ENCODE peak calls at places on chromosomes 16 and 17, in four cellular contexts. Z, I, J and U are unnamed samples.

GRCh38 chr17:15279011-15279477 is 13.9 kb upstream of the PMP22 start:
- DNase-seq in J (no peak), Z (no peak), I (no peak), U (no peak)

GRCh38 chr17:42484304-42484703 is 25.6 kb downstream of the ATP6V0A1 start:
- DNase-seq in J (no peak), Z (no peak), I (no peak), U (no peak)

GRCh38 chr16:66429290-66429962 is 2.3 kb downstream of the BEAN1 start:
- DNase-seq in I (no peak), Z (no peak), J (no peak), U (no peak)

GRCh38 chr16:67886387-67886786 is 1.7 kb downstream of the NRN1L start:
- DNase-seq in Z (no peak), J (peak), I (no peak), U (no peak)

GRCh38 chr16:78538919-78539318 is 439.5 kb downstream of the WWOX start:
- DNase-seq in I (no peak), Z (no peak), J (no peak), U (no peak)

GRCh38 chr17:32783602-32784001 is 93.3 kb downstream of the MYO1D start:
- DNase-seq in I (no peak), Z (peak), J (no peak), U (peak)

GRCh38 chr16:75288596-75289120 is 37.2 kb upstream of the BCAR1 start:
- DNase-seq in J (no peak), I (no peak), Z (no peak), U (no peak)

GRCh38 chr17:49454050-49454449 is 39.4 kb upstream of the PHB1 start:
- DNase-seq in I (no peak), J (no peak), Z (peak), U (no peak)

GRCh38 chr17:33169580-33170285 is 123.4 kb downstream of the ASIC2 start:
- DNase-seq in J (no peak), Z (no peak), I (no peak), U (no peak)

GRCh38 chr16:46765050-46765449 is 16.9 kb upstream of the MYLK3 start:
- DNase-seq in I (no peak), J (no peak), Z (no peak), U (no peak)

GRCh38 chr17:39738568-39738901 is 797 bp downstream of the GRB7 start:
- DNase-seq in I (peak), J (peak), Z (no peak), U (no peak)

GRCh38 chr17:50943575-50943933 is 77.4 kb upstream of the TOB1 start:
- DNase-seq in I (peak), Z (no peak), J (no peak), U (no peak)

GRCh38 chr17:45389354-45389753 is 43.3 kb downstream of the ARHGAP27 start:
- DNase-seq in J (no peak), Z (no peak), I (no peak), U (no peak)

GRCh38 chr16:87581867-87582220 is 20.5 kb upstream of the JPH3 start:
- DNase-seq in J (peak), I (peak), Z (peak), U (no peak)

GRCh38 chr17:17711708-17712141 is 30.5 kb downstream of the RAI1 start:
- DNase-seq in Z (no peak), J (peak), I (peak), U (no peak)

GRCh38 chr17:17709815-17710321 is 28.6 kb downstream of the RAI1 start:
- DNase-seq in Z (no peak), I (no peak), J (no peak), U (no peak)

GRCh38 chr17:17710355-17710727 is 29.1 kb downstream of the RAI1 start:
- DNase-seq in Z (no peak), J (no peak), I (no peak), U (no peak)

GRCh38 chr17:17712268-17712924 is 31.1 kb downstream of the RAI1 start:
- DNase-seq in I (no peak), Z (no peak), J (no peak), U (no peak)

DNA sequence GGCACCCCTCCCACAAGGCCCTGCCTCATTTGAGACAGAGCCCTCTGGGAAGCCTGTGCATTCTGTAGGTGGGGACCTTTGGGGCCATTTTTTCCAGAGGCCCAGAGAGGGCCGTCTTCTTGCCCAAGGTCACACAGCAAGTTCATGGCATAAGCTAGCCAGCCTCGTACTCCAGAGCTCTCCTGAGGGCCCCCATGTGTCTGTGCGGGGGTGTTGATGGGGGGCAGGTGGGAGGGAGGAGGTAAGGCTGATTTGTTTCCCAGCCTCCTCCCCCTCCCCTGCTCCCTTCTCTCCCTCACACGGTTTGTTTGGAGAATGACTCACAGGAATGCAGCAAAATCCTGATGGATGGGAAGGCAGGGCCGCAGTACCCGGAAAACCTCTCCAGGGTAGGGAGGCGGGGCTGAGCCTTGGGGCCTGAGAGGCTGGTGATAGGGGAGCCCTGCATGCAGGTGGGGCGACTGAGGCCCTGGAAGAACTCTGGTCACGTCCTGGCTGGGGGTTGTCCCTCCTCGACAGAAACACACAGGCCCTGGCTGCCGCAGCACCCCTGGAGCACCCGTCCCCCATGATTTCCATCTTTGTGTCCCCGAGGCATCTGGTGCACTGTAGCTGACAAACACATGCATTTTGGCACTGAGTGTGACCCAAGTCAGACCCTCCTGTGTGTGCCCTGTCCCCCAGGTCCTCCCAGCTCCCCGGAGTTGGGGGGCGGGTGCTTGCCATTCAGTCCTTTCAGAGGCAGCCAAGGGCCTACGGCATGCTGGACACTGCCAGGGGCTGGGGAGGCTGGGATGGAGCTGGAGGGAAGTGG is 29.7 kb downstream of the RAI1 start:
- DNase-seq in Z (peak), I (peak), J (peak), U (no peak)
- TF ChIP-seq POLR2A in Z (no peak), I (no peak), J (peak), U (no peak)

GRCh38 chr16:27401768-27402568 is at the start of gene IL21R:
- DNase-seq in Z (no peak), J (peak), I (peak), U (no peak)

GRCh38 chr16:27404163-27404823 is 2.3 kb downstream of the IL21R start:
- DNase-seq in J (no peak), I (no peak), Z (no peak), U (no peak)

GRCh38 chr16:27402569-27402963 is 592 bp downstream of the IL21R start:
- DNase-seq in I (no peak), J (no peak), Z (no peak), U (no peak)

GRCh38 chr16:27402964-27403600 is 1.1 kb downstream of the IL21R start:
- DNase-seq in Z (no peak), I (no peak), J (no peak), U (no peak)

GRCh38 chr16:27403601-27403992 is 1.6 kb downstream of the IL21R start:
- DNase-seq in Z (no peak), I (no peak), J (no peak), U (no peak)
- TF ChIP-seq POLR2A in Z (no peak), I (no peak), J (no peak), U (no peak)

GRCh38 chr17:80071116-80071980 is 30.0 kb upstream of the GAA start:
- DNase-seq in J (no peak), I (peak), Z (no peak), U (no peak)
- TF ChIP-seq POLR2A in J (no peak), I (no peak), Z (no peak), U (no peak)

GRCh38 chr16:88759245-88759975 is 25.6 kb downstream of the PIEZO1 start:
- DNase-seq in J (peak), Z (no peak), I (peak), U (peak)
- TF ChIP-seq POLR2A in J (no peak), Z (no peak), I (no peak), U (no peak)

DNA sequence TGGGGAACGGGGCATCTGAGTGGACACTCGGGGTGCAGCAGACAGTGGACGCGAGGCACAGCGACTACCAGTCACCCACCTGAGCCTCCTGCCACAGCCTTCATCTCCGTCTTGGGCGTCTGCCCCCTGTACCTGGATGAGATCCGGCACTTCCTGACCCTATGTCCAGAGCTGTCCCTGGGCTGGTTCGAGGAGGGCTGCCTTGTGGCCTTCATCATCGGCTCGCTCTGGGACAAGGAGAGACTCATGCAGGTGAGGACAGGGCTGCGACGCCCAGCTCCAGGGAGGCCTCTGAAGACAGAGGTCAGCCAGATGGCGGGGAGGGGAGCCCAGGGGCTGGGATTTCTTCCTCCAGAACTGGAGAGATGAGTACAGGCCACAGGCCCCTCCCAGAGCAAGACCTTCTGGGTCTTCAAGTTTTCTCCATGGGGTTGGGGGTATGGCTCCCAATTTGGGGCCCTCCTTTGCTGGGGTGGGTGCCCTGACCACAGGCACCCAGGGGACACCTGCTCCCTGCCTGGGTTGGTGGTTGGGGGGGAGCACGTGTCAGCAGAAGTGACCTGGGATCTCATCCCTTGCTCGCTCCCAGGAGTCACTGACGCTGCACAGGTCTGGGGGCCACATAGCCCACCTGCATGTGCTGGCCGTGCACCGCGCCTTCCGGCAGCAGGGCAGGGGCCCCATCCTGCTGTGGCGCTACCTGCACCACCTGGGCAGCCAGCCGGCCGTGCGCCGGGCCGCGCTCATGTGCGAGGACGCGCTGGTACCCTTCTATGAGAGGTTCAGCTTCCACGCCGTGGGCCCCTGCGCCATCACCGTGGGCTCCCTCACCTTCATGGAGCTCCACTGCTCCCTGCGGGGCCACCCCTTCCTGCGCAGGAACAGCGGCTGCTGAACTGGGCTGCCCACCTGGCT is 1.9 kb downstream of the AANAT start:
- DNase-seq in J (no peak), I (no peak), Z (no peak), U (no peak)
- TF ChIP-seq POLR2A in J (no peak), I (no peak), Z (no peak), U (no peak)

GRCh38 chr16:3580271-3580670 is 3.1 kb upstream of the NLRC3 start:
- DNase-seq in J (no peak), I (no peak), Z (no peak), U (no peak)
- TF ChIP-seq POLR2A in J (no peak), I (no peak), Z (no peak), U (no peak)

GRCh38 chr16:85554791-85555548 is 58.2 kb upstream of the GSE1 start:
- DNase-seq in J (peak), Z (no peak), I (peak), U (peak)
- TF ChIP-seq POLR2A in J (peak), Z (no peak), I (no peak), U (peak)

GRCh38 chr17:731943-732787 is at the start of gene TLCD3A:
- DNase-seq in I (peak), J (peak), Z (no peak), U (peak)
- TF ChIP-seq POLR2A in I (no peak), J (peak), Z (no peak), U (no peak)

DNA sequence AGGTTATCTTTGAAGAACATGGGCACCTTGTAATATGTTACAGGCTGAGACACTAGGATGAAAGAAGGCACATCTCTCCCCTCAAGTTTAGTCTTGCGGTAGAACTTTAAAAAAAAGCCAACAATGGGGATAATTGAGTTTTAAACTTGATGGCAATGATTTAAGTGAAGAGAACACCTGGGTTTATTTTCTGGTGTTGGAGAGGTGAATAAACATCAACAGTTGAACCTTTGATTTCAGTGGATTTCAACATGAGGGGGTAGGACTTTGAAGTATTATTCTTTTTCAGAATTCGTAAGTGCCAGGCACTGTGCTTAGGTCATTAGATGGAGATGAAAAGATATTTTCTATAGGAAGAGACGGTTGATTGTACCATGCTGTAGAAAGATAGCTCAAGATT is 22.3 kb downstream of the HAPSTR1 start:
- DNase-seq in Z (no peak), I (no peak), J (no peak), U (no peak)
- TF ChIP-seq POLR2A in Z (no peak), I (no peak), J (no peak), U (peak)

GRCh38 chr16:2883027-2883846 is at the start of gene FLYWCH2:
- DNase-seq in I (peak), J (peak), Z (peak), U (peak)

GRCh38 chr16:2879854-2880508 is 3.0 kb upstream of the FLYWCH2 start:
- DNase-seq in I (no peak), Z (no peak), J (no peak), U (no peak)

GRCh38 chr16:2884041-2884451 is 1.0 kb downstream of the FLYWCH2 start:
- DNase-seq in J (no peak), I (no peak), Z (no peak), U (no peak)

DNA sequence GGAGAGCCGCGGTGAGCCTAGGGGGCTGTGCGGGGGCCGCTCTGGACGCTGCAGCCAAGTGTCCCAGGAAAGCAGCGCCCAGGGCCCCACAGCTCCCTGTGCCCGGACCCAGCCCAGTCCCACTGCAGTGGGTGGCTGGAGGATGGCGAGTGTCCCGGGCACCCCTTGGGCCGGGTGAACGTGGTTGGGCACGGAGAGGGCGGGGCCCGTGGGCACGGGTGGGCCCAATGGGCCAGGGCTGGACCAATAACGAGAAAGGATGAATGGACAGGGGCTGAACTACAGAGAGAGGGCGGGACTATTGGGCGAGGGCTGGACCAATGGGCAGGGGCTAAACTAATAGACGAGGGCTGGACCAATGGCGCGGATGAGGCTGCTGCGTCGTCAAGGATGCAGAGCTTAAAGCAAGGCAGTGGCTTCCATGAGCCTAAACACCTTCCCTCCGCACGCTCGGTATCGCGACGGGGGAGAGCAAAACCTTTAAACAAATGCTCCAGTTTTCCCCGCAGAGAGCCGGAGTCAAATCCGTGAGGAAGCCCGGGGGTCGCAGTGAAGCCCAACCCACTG is 472 bp upstream of the FLYWCH2 start:
- DNase-seq in J (peak), I (peak), Z (peak), U (peak)
- TF ChIP-seq POLR2A in J (no peak), I (no peak), Z (peak), U (no peak)